ENCODE peak calls at places on chromosomes 4 and X, in five cellular contexts. One of them, this sample, is unnamed.

GRCh38 chr4:53558061-53558801 is 33.1 kb downstream of the LNX1 start:
- DNase-seq in H4: no peak
- DNase-seq in body of pancreas: no peak
- DNase-seq in adipocyte: peak
- DNase-seq in GM13977: no peak
- DNase-seq in this sample: no peak

GRCh38 chr4:7043521-7044414 is 596 bp downstream of the TADA2B start:
- DNase-seq in GM13977: no peak
- DNase-seq in H4: no peak
- DNase-seq in adipocyte: peak
- DNase-seq in body of pancreas: peak
- DNase-seq in this sample: peak

GRCh38 chrX:30589146-30589888 is 11.8 kb upstream of the TASL start:
- DNase-seq in body of pancreas: no peak
- DNase-seq in adipocyte: no peak
- DNase-seq in H4: no peak
- DNase-seq in GM13977: no peak
- DNase-seq in this sample: no peak

GRCh38 chr4:128424524-128425195 is 137.0 kb upstream of the PGRMC2 start:
- DNase-seq in adipocyte: peak
- DNase-seq in body of pancreas: no peak
- DNase-seq in H4: no peak
- DNase-seq in GM13977: no peak
- DNase-seq in this sample: no peak

GRCh38 chrX:10126834-10127233 is 29.9 kb upstream of the CLCN4 start:
- DNase-seq in adipocyte: no peak
- DNase-seq in GM13977: no peak
- DNase-seq in H4: no peak
- DNase-seq in body of pancreas: no peak
- DNase-seq in this sample: no peak

GRCh38 chr4:122341906-122342305 is 36.9 kb upstream of the ADAD1 start:
- DNase-seq in body of pancreas: no peak
- DNase-seq in GM13977: no peak
- DNase-seq in adipocyte: peak
- DNase-seq in H4: peak
- DNase-seq in this sample: no peak

GRCh38 chrX:43676960-43677582 is 21.0 kb downstream of the MAOA start:
- DNase-seq in GM13977: no peak
- DNase-seq in body of pancreas: peak
- DNase-seq in adipocyte: no peak
- DNase-seq in H4: no peak
- DNase-seq in this sample: no peak

GRCh38 chr4:188015025-188015778 is 19.6 kb downstream of the ZFP42 start:
- DNase-seq in GM13977: no peak
- DNase-seq in body of pancreas: no peak
- DNase-seq in H4: peak
- DNase-seq in adipocyte: no peak
- DNase-seq in this sample: no peak

GRCh38 chr4:27886075-27886474 is 1025.4 kb downstream of the STIM2 start:
- DNase-seq in H4: no peak
- DNase-seq in body of pancreas: no peak
- DNase-seq in GM13977: no peak
- DNase-seq in adipocyte: peak
- DNase-seq in this sample: no peak

GRCh38 chr4:87734936-87735335 is 64.4 kb upstream of the IBSP start:
- DNase-seq in adipocyte: no peak
- DNase-seq in H4: no peak
- DNase-seq in GM13977: no peak
- DNase-seq in body of pancreas: no peak
- DNase-seq in this sample: no peak

GRCh38 chr4:35087216-35087615 is 1157.1 kb downstream of the ARAP2 start:
- DNase-seq in body of pancreas: no peak
- DNase-seq in GM13977: no peak
- DNase-seq in H4: no peak
- DNase-seq in adipocyte: no peak
- DNase-seq in this sample: no peak

GRCh38 chr4:84384801-84385582 is 114.1 kb downstream of the NKX6-1 start:
- DNase-seq in adipocyte: no peak
- DNase-seq in H4: no peak
- DNase-seq in GM13977: no peak
- DNase-seq in body of pancreas: no peak
- DNase-seq in this sample: no peak

GRCh38 chr4:13543091-13543581 is 1.2 kb downstream of the NKX3-2 start:
- DNase-seq in H4: no peak
- DNase-seq in GM13977: peak
- DNase-seq in adipocyte: no peak
- DNase-seq in body of pancreas: no peak
- DNase-seq in this sample: peak

GRCh38 chrX:50157545-50158125 is 43.2 kb downstream of the AKAP4 start:
- DNase-seq in adipocyte: peak
- DNase-seq in H4: peak
- DNase-seq in GM13977: no peak
- DNase-seq in body of pancreas: peak
- DNase-seq in this sample: no peak

GRCh38 chr4:7358100-7358735 is 76.5 kb downstream of the PSAPL1 start:
- DNase-seq in H4: peak
- DNase-seq in body of pancreas: no peak
- DNase-seq in adipocyte: peak
- DNase-seq in GM13977: no peak
- DNase-seq in this sample: no peak

GRCh38 chr4:123510666-123511065 is 114.1 kb downstream of the SPRY1 start:
- DNase-seq in H4: no peak
- DNase-seq in GM13977: no peak
- DNase-seq in body of pancreas: no peak
- DNase-seq in adipocyte: no peak
- DNase-seq in this sample: no peak

GRCh38 chrX:135421932-135422809 is at the start of gene SMIM10L2A:
- DNase-seq in GM13977: no peak
- DNase-seq in adipocyte: no peak
- DNase-seq in H4: no peak
- DNase-seq in body of pancreas: peak
- DNase-seq in this sample: no peak

GRCh38 chr4:159047478-159048165 is 55.3 kb upstream of the RAPGEF2 start:
- DNase-seq in H4: no peak
- DNase-seq in body of pancreas: no peak
- DNase-seq in adipocyte: peak
- DNase-seq in GM13977: no peak
- DNase-seq in this sample: no peak

GRCh38 chrX:149570668-149571067 is 16.6 kb downstream of the MAGEA9B start:
- DNase-seq in adipocyte: peak
- DNase-seq in body of pancreas: no peak
- DNase-seq in H4: peak
- DNase-seq in GM13977: no peak
- DNase-seq in this sample: no peak

GRCh38 chr4:22238742-22239141 is 277.1 kb downstream of the ADGRA3 start:
- DNase-seq in H4: peak
- DNase-seq in body of pancreas: no peak
- DNase-seq in GM13977: no peak
- DNase-seq in adipocyte: no peak
- DNase-seq in this sample: no peak

GRCh38 chrX:23885803-23886202 is 21.9 kb downstream of the APOO start:
- DNase-seq in body of pancreas: no peak
- DNase-seq in H4: no peak
- DNase-seq in GM13977: no peak
- DNase-seq in adipocyte: no peak
- DNase-seq in this sample: no peak

GRCh38 chr4:184163813-184164212 is 53.9 kb downstream of the ENPP6 start:
- DNase-seq in H4: peak
- DNase-seq in GM13977: no peak
- DNase-seq in body of pancreas: peak
- DNase-seq in adipocyte: peak
- DNase-seq in this sample: no peak

GRCh38 chr4:170138580-170139194 is 48.9 kb upstream of the AADAT start:
- DNase-seq in GM13977: peak
- DNase-seq in adipocyte: peak
- DNase-seq in H4: peak
- DNase-seq in body of pancreas: peak
- DNase-seq in this sample: peak

GRCh38 chrX:19440713-19441112 is 74.6 kb downstream of the MAP3K15 start:
- DNase-seq in GM13977: no peak
- DNase-seq in body of pancreas: no peak
- DNase-seq in adipocyte: no peak
- DNase-seq in H4: peak
- DNase-seq in this sample: no peak

GRCh38 chr4:108637856-108638255 is 12.5 kb upstream of the OSTC start:
- DNase-seq in H4: no peak
- DNase-seq in adipocyte: peak
- DNase-seq in GM13977: no peak
- DNase-seq in body of pancreas: no peak
- DNase-seq in this sample: no peak

GRCh38 chr4:169640261-169640880 is 20.0 kb downstream of the CLCN3 start:
- DNase-seq in H4: no peak
- DNase-seq in GM13977: no peak
- DNase-seq in adipocyte: peak
- DNase-seq in body of pancreas: no peak
- DNase-seq in this sample: no peak

GRCh38 chr4:8319731-8320385 is 50.3 kb downstream of the HTRA3 start:
- DNase-seq in H4: no peak
- DNase-seq in GM13977: no peak
- DNase-seq in body of pancreas: no peak
- DNase-seq in adipocyte: no peak
- DNase-seq in this sample: no peak